ENCODE peak calls at places on chromosomes 6 and 20, in five cellular contexts. One of them, this sample, is unnamed.

GRCh38 chr20:8912731-8913130 is 156.2 kb upstream of the PLCB4 start:
- DNase-seq in kidney: no peak
- DNase-seq in neural progenitor cell: no peak
- DNase-seq in left lung: no peak
- DNase-seq in AG04450: no peak
- DNase-seq in this sample: no peak

GRCh38 chr20:59776626-59777320 is 156.7 kb downstream of the SYCP2 start:
- DNase-seq in kidney: no peak
- DNase-seq in AG04450: no peak
- DNase-seq in neural progenitor cell: no peak
- DNase-seq in left lung: no peak
- DNase-seq in this sample: no peak

GRCh38 chr6:80608881-80609280 is 502.4 kb downstream of the BCKDHB start:
- DNase-seq in neural progenitor cell: no peak
- DNase-seq in AG04450: no peak
- DNase-seq in left lung: no peak
- DNase-seq in kidney: no peak
- DNase-seq in this sample: no peak

GRCh38 chr6:157823523-157824370 is 701 bp downstream of the SNX9 start:
- DNase-seq in kidney: peak
- DNase-seq in AG04450: peak
- DNase-seq in neural progenitor cell: peak
- DNase-seq in left lung: peak
- DNase-seq in this sample: peak

GRCh38 chr6:121485359-121485809 is 49.9 kb downstream of the GJA1 start:
- DNase-seq in kidney: no peak
- DNase-seq in AG04450: no peak
- DNase-seq in neural progenitor cell: peak
- DNase-seq in left lung: no peak
- DNase-seq in this sample: no peak

GRCh38 chr6:140283197-140283596 is 908.7 kb upstream of the CITED2 start:
- DNase-seq in AG04450: no peak
- DNase-seq in kidney: no peak
- DNase-seq in neural progenitor cell: no peak
- DNase-seq in left lung: no peak
- DNase-seq in this sample: no peak

GRCh38 chr6:148144917-148145521 is 197.6 kb upstream of the SASH1 start:
- DNase-seq in kidney: no peak
- DNase-seq in left lung: no peak
- DNase-seq in neural progenitor cell: peak
- DNase-seq in AG04450: peak
- DNase-seq in this sample: peak

GRCh38 chr6:161813156-161813555 is 539.3 kb upstream of the AGPAT4 start:
- DNase-seq in neural progenitor cell: no peak
- DNase-seq in AG04450: no peak
- DNase-seq in kidney: no peak
- DNase-seq in left lung: no peak
- DNase-seq in this sample: no peak

GRCh38 chr6:102075539-102075938 is 682.0 kb downstream of the GRIK2 start:
- DNase-seq in kidney: no peak
- DNase-seq in neural progenitor cell: no peak
- DNase-seq in left lung: no peak
- DNase-seq in AG04450: no peak
- DNase-seq in this sample: no peak

GRCh38 chr20:38242848-38243449 is 17.6 kb downstream of the KIAA1755 start:
- DNase-seq in left lung: no peak
- DNase-seq in neural progenitor cell: peak
- DNase-seq in AG04450: no peak
- DNase-seq in kidney: no peak
- DNase-seq in this sample: no peak

GRCh38 chr6:12608016-12608860 is 108.3 kb upstream of the PHACTR1 start:
- DNase-seq in AG04450: no peak
- DNase-seq in left lung: no peak
- DNase-seq in kidney: no peak
- DNase-seq in neural progenitor cell: no peak
- DNase-seq in this sample: no peak

GRCh38 chr20:57650266-57650665 is 30.0 kb upstream of the ZBP1 start:
- DNase-seq in AG04450: no peak
- DNase-seq in neural progenitor cell: no peak
- DNase-seq in kidney: peak
- DNase-seq in left lung: no peak
- DNase-seq in this sample: no peak

GRCh38 chr20:9051508-9051907 is 17.4 kb upstream of the PLCB4 start:
- DNase-seq in kidney: no peak
- DNase-seq in neural progenitor cell: no peak
- DNase-seq in left lung: no peak
- DNase-seq in AG04450: peak
- DNase-seq in this sample: no peak

GRCh38 chr20:52539891-52540290 is 348.3 kb upstream of the ZFP64 start:
- DNase-seq in left lung: no peak
- DNase-seq in kidney: no peak
- DNase-seq in neural progenitor cell: no peak
- DNase-seq in AG04450: no peak
- DNase-seq in this sample: no peak

GRCh38 chr6:4178737-4179333 is 43.5 kb upstream of the ECI2 start:
- DNase-seq in kidney: no peak
- DNase-seq in neural progenitor cell: no peak
- DNase-seq in left lung: no peak
- DNase-seq in AG04450: no peak
- DNase-seq in this sample: no peak

GRCh38 chr6:30547454-30547853 is 8.8 kb downstream of the GNL1 start:
- DNase-seq in left lung: no peak
- DNase-seq in kidney: no peak
- DNase-seq in neural progenitor cell: no peak
- DNase-seq in AG04450: no peak
- DNase-seq in this sample: no peak

GRCh38 chr6:89458720-89459119 is 25.8 kb downstream of the ANKRD6 start:
- DNase-seq in neural progenitor cell: peak
- DNase-seq in kidney: no peak
- DNase-seq in left lung: no peak
- DNase-seq in AG04450: no peak
- DNase-seq in this sample: no peak

GRCh38 chr20:53752971-53753879 is 159.6 kb upstream of the ZNF217 start:
- DNase-seq in neural progenitor cell: no peak
- DNase-seq in left lung: no peak
- DNase-seq in AG04450: no peak
- DNase-seq in kidney: no peak
- DNase-seq in this sample: no peak

GRCh38 chr20:61482901-61483300 is 230.8 kb downstream of the CDH4 start:
- DNase-seq in left lung: no peak
- DNase-seq in neural progenitor cell: no peak
- DNase-seq in kidney: no peak
- DNase-seq in AG04450: no peak
- DNase-seq in this sample: no peak

GRCh38 chr6:116424001-116424400 is 37.2 kb upstream of the CALHM6 start:
- DNase-seq in neural progenitor cell: no peak
- DNase-seq in AG04450: no peak
- DNase-seq in left lung: no peak
- DNase-seq in kidney: no peak
- DNase-seq in this sample: no peak

GRCh38 chr6:36655073-36655847 is 23.3 kb upstream of the CDKN1A start:
- DNase-seq in kidney: no peak
- DNase-seq in AG04450: no peak
- DNase-seq in left lung: no peak
- DNase-seq in neural progenitor cell: no peak
- DNase-seq in this sample: no peak

GRCh38 chr6:33273129-33273923 is 1.5 kb downstream of the RPS18 start:
- DNase-seq in left lung: no peak
- DNase-seq in neural progenitor cell: no peak
- DNase-seq in kidney: no peak
- DNase-seq in AG04450: no peak
- DNase-seq in this sample: no peak
- H3K27ac ChIP-seq in left lung: no peak
- H3K27ac ChIP-seq in neural progenitor cell: no peak
- H3K27ac ChIP-seq in kidney: no peak
- H3K27ac ChIP-seq in AG04450: no peak
- H3K27ac ChIP-seq in this sample: no peak

GRCh38 chr20:36015806-36016401 is 47.5 kb downstream of the CNBD2 start:
- DNase-seq in neural progenitor cell: no peak
- DNase-seq in kidney: no peak
- DNase-seq in AG04450: no peak
- DNase-seq in left lung: no peak
- DNase-seq in this sample: no peak

GRCh38 chr20:36017034-36017951 is 48.9 kb downstream of the CNBD2 start:
- DNase-seq in left lung: no peak
- DNase-seq in AG04450: peak
- DNase-seq in neural progenitor cell: no peak
- DNase-seq in kidney: peak
- DNase-seq in this sample: no peak

DNA sequence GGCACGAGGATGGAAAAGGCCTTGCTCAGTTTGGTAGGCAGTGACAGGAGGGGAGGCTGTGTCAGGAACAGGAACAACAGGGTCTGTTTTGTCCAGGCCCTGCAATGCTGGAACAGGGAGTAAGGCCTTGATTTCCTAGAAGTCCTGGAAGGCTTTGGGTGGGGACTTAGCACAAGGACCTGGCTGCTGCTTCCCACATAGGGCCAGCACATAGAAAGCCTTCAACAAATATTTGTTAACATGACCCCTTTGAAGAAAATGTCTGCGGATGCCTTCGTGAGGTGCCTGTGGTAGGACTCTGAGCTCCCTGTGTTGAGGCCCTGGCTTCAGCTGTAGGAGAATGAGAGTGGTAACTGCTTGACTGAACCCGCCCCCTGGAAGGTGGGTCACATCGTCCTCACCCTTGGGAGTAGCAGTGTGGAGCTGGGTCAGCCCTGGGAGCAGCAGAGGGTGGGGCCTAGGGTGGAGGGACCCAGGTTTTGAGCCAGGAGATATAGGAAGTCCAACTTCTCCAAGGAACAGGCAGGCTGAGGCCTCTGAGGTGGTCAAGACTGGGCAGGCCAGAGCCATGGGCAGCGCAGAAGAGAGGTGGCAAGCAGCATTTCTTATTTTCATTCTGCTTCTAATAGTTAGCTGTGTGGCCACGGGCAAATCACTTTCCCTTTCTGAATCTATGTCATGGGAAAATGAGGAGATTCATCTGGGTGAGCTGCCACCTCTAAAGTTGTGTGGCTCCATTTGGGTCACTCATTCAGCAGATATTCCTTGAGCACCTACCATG is 50.0 kb downstream of the CNBD2 start:
- DNase-seq in kidney: peak
- DNase-seq in AG04450: no peak
- DNase-seq in left lung: no peak
- DNase-seq in neural progenitor cell: no peak
- DNase-seq in this sample: no peak
- TF ChIP-seq CTCF in kidney: no peak
- TF ChIP-seq CTCF in AG04450: no peak
- TF ChIP-seq CTCF in left lung: no peak
- TF ChIP-seq CTCF in neural progenitor cell: no peak
- TF ChIP-seq CTCF in this sample: no peak

GRCh38 chr6:6643398-6643797 is 54.9 kb downstream of the LY86 start:
- DNase-seq in AG04450: no peak
- DNase-seq in neural progenitor cell: no peak
- DNase-seq in left lung: no peak
- DNase-seq in kidney: no peak
- DNase-seq in this sample: no peak
- H3K27ac ChIP-seq in AG04450: no peak
- H3K27ac ChIP-seq in neural progenitor cell: no peak
- H3K27ac ChIP-seq in left lung: no peak
- H3K27ac ChIP-seq in kidney: no peak
- H3K27ac ChIP-seq in this sample: no peak

DNA sequence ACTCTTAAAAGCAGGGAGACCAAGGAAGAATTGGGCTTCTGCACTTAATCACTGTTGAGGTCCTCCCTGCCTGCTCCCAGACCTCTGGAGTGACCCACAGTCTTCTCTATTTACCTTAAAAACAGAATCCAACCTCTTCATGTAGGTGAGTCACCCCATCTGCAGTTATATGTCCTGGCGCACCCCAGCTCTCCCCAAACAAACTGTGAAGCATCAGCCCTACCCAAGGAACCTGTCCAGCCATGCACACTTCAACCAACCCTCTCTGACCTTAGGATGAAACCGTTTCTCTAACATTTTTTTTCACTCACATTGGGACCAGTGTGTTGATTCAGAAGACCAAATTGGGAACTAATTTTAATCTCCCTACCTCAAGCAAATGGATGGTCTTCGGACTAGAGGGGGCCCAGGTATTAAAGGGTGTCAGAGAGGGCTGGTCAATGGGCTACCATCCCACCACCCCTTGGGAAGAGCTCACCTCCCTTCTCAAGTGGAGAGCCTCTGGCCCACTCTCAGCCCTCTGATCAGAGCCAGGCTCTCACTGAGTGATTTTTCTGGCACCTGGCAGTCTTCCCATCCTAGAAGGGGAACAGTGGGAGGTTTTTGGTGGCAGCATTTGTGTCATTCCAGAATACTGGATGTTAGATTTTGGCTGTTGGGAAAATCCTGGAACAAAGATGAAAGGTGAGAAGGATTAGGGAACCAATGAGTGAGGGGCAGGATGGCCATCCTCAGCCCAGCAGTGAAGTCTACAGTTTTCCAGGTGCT is 203.6 kb downstream of the LRFN2 start:
- DNase-seq in neural progenitor cell: no peak
- DNase-seq in left lung: no peak
- DNase-seq in kidney: no peak
- DNase-seq in AG04450: no peak
- DNase-seq in this sample: no peak
- TF ChIP-seq CTCF in neural progenitor cell: no peak
- TF ChIP-seq CTCF in left lung: no peak
- TF ChIP-seq CTCF in kidney: no peak
- TF ChIP-seq CTCF in AG04450: no peak
- TF ChIP-seq CTCF in this sample: no peak

DNA sequence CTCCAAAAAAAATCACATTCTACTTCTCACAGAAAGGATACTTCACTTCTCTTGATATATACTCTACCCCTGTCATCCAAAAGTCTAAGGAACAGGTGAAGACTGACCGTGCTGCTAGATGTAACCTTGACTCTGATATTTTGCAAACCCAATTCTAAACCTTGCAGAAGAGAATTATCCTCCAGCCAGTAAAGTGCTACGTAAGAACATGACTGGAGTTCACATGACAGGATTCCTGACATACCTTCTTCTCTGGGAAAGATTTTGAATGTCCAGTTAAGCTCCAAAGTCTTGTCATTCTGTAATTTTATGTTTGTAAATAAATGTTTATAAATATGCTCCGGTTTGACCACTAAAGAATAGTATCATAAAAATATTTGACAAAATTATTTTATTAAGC is 35.8 kb downstream of the BTBD9 start:
- DNase-seq in neural progenitor cell: no peak
- DNase-seq in AG04450: no peak
- DNase-seq in left lung: no peak
- DNase-seq in kidney: no peak
- DNase-seq in this sample: no peak
- H3K27ac ChIP-seq in neural progenitor cell: no peak
- H3K27ac ChIP-seq in AG04450: no peak
- H3K27ac ChIP-seq in left lung: peak
- H3K27ac ChIP-seq in kidney: no peak
- H3K27ac ChIP-seq in this sample: no peak

GRCh38 chr6:1831030-1831429 is 221.3 kb downstream of the FOXC1 start:
- DNase-seq in left lung: no peak
- DNase-seq in kidney: no peak
- DNase-seq in neural progenitor cell: peak
- DNase-seq in AG04450: no peak
- DNase-seq in this sample: no peak
- TF ChIP-seq CTCF in left lung: no peak
- TF ChIP-seq CTCF in kidney: no peak
- TF ChIP-seq CTCF in neural progenitor cell: no peak
- TF ChIP-seq CTCF in AG04450: no peak
- TF ChIP-seq CTCF in this sample: no peak

This sample was measured in CD4-positive, alpha-beta T cell.